ENCODE peak calls at places on chromosomes 7 and 10, in nine cellular contexts. J is astrocyte of the spinal cord, K is AG04450, H is neural progenitor cell, O is kidney, X is Panc1, S is breast epithelium, U is fibroblast of pulmonary artery, Z is neuronal stem cell. V is an unnamed sample.

GRCh38 chr7:156920076-156920475 is 27.1 kb upstream of the LMBR1 start:
- DNase-seq in X (no peak), H (no peak), U (no peak), O (no peak), S (no peak), Z (no peak), K (no peak), J (no peak), V (no peak)

GRCh38 chr10:79937661-79938226 is 11.2 kb downstream of the SFTPD start:
- DNase-seq in J (no peak), H (no peak), O (no peak), U (no peak), Z (no peak), K (no peak), S (no peak), X (no peak), V (peak; percentile 38)

GRCh38 chr10:130771491-130771890 is 540.0 kb downstream of the TCERG1L start:
- DNase-seq in K (no peak), X (no peak), O (peak; percentile 40), S (no peak), U (no peak), Z (no peak), J (no peak), H (peak; percentile 36), V (peak; percentile 74)

GRCh38 chr7:11760372-11760771 is 71.6 kb downstream of the THSD7A start:
- DNase-seq in J (no peak), Z (no peak), H (peak; percentile 57), K (no peak), U (peak; percentile 4), S (no peak), O (no peak), X (no peak), V (no peak)

GRCh38 chr10:96850825-96851224 is 18.7 kb downstream of the LCOR start:
- DNase-seq in J (peak; percentile 89), K (peak; percentile 89), S (no peak), U (peak; percentile 95), X (peak; percentile 67), H (no peak), O (no peak), Z (no peak), V (no peak)

GRCh38 chr7:130415019-130415418 is 25.8 kb downstream of the CEP41 start:
- DNase-seq in O (no peak), K (no peak), X (no peak), S (no peak), H (no peak), J (no peak), U (no peak), Z (no peak), V (no peak)

GRCh38 chr10:132536241-132536963 is 1.2 kb upstream of the INPP5A start:
- DNase-seq in U (peak; percentile 12), J (no peak), H (peak; percentile 33), O (peak; percentile 81), S (no peak), Z (no peak), K (no peak), X (no peak), V (no peak)

GRCh38 chr10:19788075-19788686 is 28.1 kb upstream of the PLXDC2 start:
- DNase-seq in O (no peak), S (no peak), K (peak; percentile 32), J (peak; percentile 75), H (peak; percentile 66), X (peak; percentile 25), U (peak; percentile 80), Z (peak; percentile 36), V (peak; percentile 8)

GRCh38 chr7:151687523-151688235 is 168.0 kb upstream of the RHEB start:
- DNase-seq in O (peak; percentile 92), U (peak; percentile 96), J (peak; percentile 94), S (peak; percentile 82), X (peak; percentile 93), K (peak; percentile 91), H (peak; percentile 54), Z (peak; percentile 39), V (no peak)

GRCh38 chr10:28077889-28078288 is 79.0 kb upstream of the ODAD2 start:
- DNase-seq in U (no peak), X (no peak), H (no peak), Z (peak; percentile 4), S (no peak), J (peak; percentile 29), O (no peak), K (no peak), V (no peak)

GRCh38 chr10:87636313-87636915 is 23.3 kb upstream of the PAPSS2 start:
- DNase-seq in U (no peak), Z (no peak), J (no peak), K (no peak), X (no peak), O (no peak), H (no peak), S (no peak), V (no peak)

GRCh38 chr10:68471586-68472408 is at the start of gene DNA2:
- DNase-seq in H (peak; percentile 92), U (peak; percentile 51), Z (peak; percentile 67), K (no peak), X (peak; percentile 68), J (peak; percentile 69), S (no peak), O (peak; percentile 84), V (peak; percentile 92)

GRCh38 chr7:88111136-88111748 is 108.6 kb downstream of the SRI start:
- DNase-seq in Z (peak; percentile 12), K (no peak), U (peak; percentile 69), H (peak; percentile 40), O (no peak), X (peak; percentile 45), J (peak; percentile 74), S (no peak), V (no peak)

GRCh38 chr7:45003789-45004188 is 3.8 kb downstream of the CCM2 start:
- DNase-seq in H (no peak), K (no peak), U (no peak), S (no peak), X (no peak), J (no peak), Z (no peak), O (peak; percentile 9), V (no peak)

GRCh38 chr10:21509391-21510217 is 15.9 kb downstream of the SKIDA1 start:
- DNase-seq in O (no peak), Z (no peak), K (no peak), X (no peak), J (peak; percentile 13), H (peak; percentile 60), U (no peak), S (no peak), V (no peak)
- H3K4me3 ChIP-seq in O (no peak overlapping the region), Z (peak overlapping the region; percentile 78), K (peak overlapping the region; percentile 33), X (no peak overlapping the region), J (peak overlapping the region; percentile 20), H (peak overlapping the region; percentile 99), U (peak overlapping the region; percentile 22), S (peak overlapping the region; percentile 68), V (no peak overlapping the region)

DNA sequence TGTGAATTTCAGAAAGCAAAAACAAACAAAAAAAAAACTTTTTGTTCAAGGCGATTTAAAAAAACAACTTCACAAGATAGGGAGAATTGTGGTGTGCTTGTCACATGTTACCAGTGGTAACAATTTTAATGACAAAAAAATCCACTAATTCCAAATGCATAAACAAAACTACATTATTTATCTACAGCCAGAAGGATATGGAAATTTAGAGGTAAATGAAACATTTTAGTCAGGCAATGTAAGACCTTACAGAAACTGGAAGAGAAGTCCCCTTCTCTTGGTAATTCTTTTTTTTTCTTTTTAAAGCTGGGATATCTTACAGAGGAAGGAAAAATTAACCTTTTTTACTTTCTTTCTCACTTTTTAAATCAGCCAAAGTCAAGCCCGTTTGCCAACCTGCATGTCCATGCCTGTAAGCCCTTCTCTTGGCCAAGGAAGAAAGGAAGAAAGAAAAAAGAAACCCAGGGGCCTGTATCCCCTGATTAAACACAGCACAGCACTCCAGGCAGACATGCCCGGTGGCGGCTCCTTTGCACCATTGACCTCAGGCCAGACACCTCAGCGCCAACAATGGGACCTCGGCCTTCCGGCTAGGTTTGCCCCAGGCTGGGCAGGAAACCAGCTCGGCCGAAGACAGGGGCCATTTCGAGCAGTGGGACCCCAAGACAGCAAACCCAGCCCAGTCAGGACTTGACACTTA is 3.0 kb downstream of the HOXA10 start:
- DNase-seq in X (no peak), Z (no peak), K (no peak), S (no peak), H (peak; percentile 44), J (no peak), O (peak; percentile 69), U (no peak), V (no peak)
- H3K4me3 ChIP-seq in X (no peak overlapping the region), Z (no peak overlapping the region), K (no peak overlapping the region), S (peak overlapping the region; percentile 91), H (no peak overlapping the region), J (peak overlapping the region; percentile 17), O (peak overlapping the region; percentile 62), U (no peak overlapping the region), V (no peak overlapping the region)

GRCh38 chr10:103451871-103452713 is at the start of gene CALHM2:
- DNase-seq in X (no peak), K (no peak), S (peak; percentile 40), Z (peak; percentile 43), U (peak; percentile 57), J (no peak), H (peak; percentile 62), O (peak; percentile 90), V (no peak)

GRCh38 chr10:103455235-103455634 is 3.1 kb upstream of the CALHM2 start:
- DNase-seq in H (no peak), Z (no peak), S (no peak), K (no peak), O (no peak), J (no peak), X (no peak), U (no peak), V (no peak)

GRCh38 chr10:103451091-103451801 is 924 bp downstream of the CALHM2 start:
- DNase-seq in H (no peak), X (no peak), J (no peak), S (peak; percentile 28), U (peak; percentile 42), Z (no peak), O (peak; percentile 92), K (no peak), V (no peak)

GRCh38 chr10:103454026-103454425 is 1.9 kb upstream of the CALHM2 start:
- DNase-seq in X (no peak), U (no peak), J (no peak), S (no peak), Z (no peak), H (no peak), K (no peak), O (no peak), V (no peak)

DNA sequence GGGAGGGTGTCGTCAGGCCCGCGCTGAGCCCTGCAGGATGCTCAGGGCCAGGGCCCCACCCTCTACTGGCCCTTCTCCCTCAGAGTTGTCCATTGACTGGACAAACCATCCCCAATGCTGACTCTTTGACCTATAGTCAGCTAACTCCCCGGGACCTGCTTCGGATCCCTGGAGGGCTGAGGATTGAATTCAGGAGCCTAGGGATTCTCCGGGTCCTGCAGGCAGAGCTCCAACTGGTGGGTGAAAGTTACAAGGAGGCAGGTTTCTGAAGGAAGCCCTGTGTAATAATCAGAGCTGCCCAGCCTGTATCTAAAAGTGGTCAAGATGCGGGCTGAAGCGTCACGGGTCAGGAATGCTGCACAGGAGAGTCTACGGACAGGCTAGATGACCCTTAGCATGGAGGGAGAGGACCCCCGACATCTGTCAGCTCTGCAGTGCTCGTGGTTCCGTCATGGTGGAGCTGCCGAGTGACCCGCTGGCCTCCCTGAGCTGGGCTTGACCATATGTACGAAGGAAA is 602 bp upstream of the CALHM2 start:
- DNase-seq in X (no peak), Z (no peak), S (no peak), J (no peak), H (no peak), O (no peak), K (no peak), U (no peak), V (no peak)
- H3K4me3 ChIP-seq in X (no peak overlapping the region), Z (peak overlapping the region; percentile 76), S (peak overlapping the region; percentile 79), J (no peak overlapping the region), H (peak overlapping the region; percentile 41), O (no peak overlapping the region), K (peak overlapping the region; percentile 73), U (peak overlapping the region; percentile 74), V (no peak overlapping the region)

GRCh38 chr7:55100172-55100961 is 81.5 kb downstream of the EGFR start:
- DNase-seq in H (no peak), J (no peak), X (no peak), Z (no peak), K (no peak), U (peak; percentile 38), S (no peak), O (peak; percentile 79), V (no peak)
- H3K4me3 ChIP-seq in H (no peak overlapping the region), J (no peak overlapping the region), X (no peak overlapping the region), Z (no peak overlapping the region), K (no peak overlapping the region), U (no peak overlapping the region), S (no peak overlapping the region), O (no peak overlapping the region), V (no peak overlapping the region)

V was measured in WERI-Rb-1.